ENCODE peak calls at places on chromosome 6, in five cellular contexts. G, M, A, O and C are unnamed samples.

GRCh38 chr6:110511401-110511800 is 35.0 kb upstream of the SLC22A16 start:
- DNase-seq in G (no peak), M (no peak), A (no peak), O (no peak), C (no peak)

GRCh38 chr6:24492475-24492874 is 2.3 kb upstream of the ALDH5A1 start:
- DNase-seq in G (no peak), M (no peak), A (no peak), O (no peak), C (no peak)

GRCh38 chr6:134997133-134997841 is 47.4 kb upstream of the ALDH8A1 start:
- DNase-seq in G (no peak), M (no peak), A (no peak), O (no peak), C (no peak)

GRCh38 chr6:137731960-137732616 is 135.0 kb upstream of the TNFAIP3 start:
- DNase-seq in G (no peak), M (no peak), A (no peak), O (no peak), C (no peak)

GRCh38 chr6:97282238-97282725 is 734 bp downstream of the MMS22L start:
- DNase-seq in G (no peak), M (no peak), A (no peak), O (no peak), C (no peak)

GRCh38 chr6:17281100-17281496 is at the start of gene RBM24:
- DNase-seq in G (no peak), M (no peak), A (peak), O (peak), C (peak)

GRCh38 chr6:123016431-123017110 is 20.5 kb downstream of the CLVS2 start:
- DNase-seq in G (no peak), M (no peak), A (no peak), O (no peak), C (no peak)

GRCh38 chr6:7169296-7169721 is 61.5 kb downstream of the RREB1 start:
- DNase-seq in G (no peak), M (no peak), A (no peak), O (peak), C (peak)

GRCh38 chr6:108781419-108782110 is 66.7 kb upstream of the ARMC2 start:
- DNase-seq in G (no peak), M (no peak), A (no peak), O (peak), C (no peak)

GRCh38 chr6:25301358-25301757 is 22.2 kb downstream of the CARMIL1 start:
- DNase-seq in G (no peak), M (no peak), A (no peak), O (no peak), C (no peak)

GRCh38 chr6:161722394-161722793 is 448.5 kb upstream of the AGPAT4 start:
- DNase-seq in G (no peak), M (no peak), A (no peak), O (no peak), C (no peak)

GRCh38 chr6:36116943-36117342 is 13.4 kb upstream of the MAPK13 start:
- DNase-seq in G (no peak), M (no peak), A (no peak), O (no peak), C (no peak)

GRCh38 chr6:32700391-32701040 is 34.1 kb upstream of the HLA-DQB1 start:
- DNase-seq in G (no peak), M (peak), A (peak), O (peak), C (no peak)

GRCh38 chr6:140758169-140758877 is 1374.4 kb upstream of the GJE1 start:
- DNase-seq in G (no peak), M (no peak), A (no peak), O (no peak), C (no peak)

GRCh38 chr6:37127961-37128862 is 41.7 kb upstream of the PIM1 start:
- DNase-seq in G (no peak), M (no peak), A (no peak), O (no peak), C (no peak)

GRCh38 chr6:133886104-133886503 is 2.8 kb upstream of the TCF21 start:
- DNase-seq in G (no peak), M (no peak), A (no peak), O (peak), C (no peak)

GRCh38 chr6:79467716-79468115 is 69.5 kb downstream of the LCA5 start:
- DNase-seq in G (no peak), M (no peak), A (no peak), O (no peak), C (no peak)

GRCh38 chr6:6007311-6008113 is 787 bp upstream of the NRN1 start:
- DNase-seq in G (no peak), M (no peak), A (no peak), O (no peak), C (peak)

GRCh38 chr6:6781172-6781876 is 192.8 kb downstream of the LY86 start:
- DNase-seq in G (no peak), M (no peak), A (no peak), O (peak), C (peak)

DNA sequence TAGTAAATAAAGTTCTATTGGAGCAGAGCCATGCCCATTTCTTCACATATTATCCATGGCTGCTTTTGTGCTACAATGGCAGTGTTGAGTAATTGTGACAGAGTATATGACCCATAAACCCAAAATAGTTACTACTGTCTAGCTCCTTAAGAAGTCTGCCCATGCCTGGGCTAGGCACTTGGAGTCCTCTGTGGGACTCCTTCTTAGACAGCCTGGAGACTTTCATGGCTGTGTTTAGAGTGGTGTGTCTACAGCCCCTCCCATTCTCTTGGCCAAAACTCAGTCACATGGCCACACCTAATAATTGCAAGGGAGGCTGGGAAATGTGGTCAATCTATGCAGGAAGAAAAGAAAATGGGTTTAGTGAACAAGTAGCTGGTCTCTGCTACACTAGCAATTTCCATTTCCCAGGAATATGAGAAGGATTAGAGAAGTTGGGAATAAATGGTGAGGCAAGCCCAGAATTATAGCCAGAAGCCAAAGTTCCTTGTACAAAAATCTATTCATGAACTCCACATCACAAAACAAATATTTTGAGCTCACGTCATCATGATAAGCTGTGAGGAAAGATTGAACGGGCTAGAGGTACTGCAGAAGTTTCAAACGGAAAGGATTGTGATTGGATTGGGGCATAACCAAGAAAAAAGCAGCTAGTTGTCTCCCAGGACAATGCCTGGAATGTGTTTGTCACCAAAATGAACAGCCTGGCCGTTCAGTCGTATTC is 251.8 kb upstream of the PLN start:
- DNase-seq in G (no peak), M (no peak), A (no peak), O (no peak), C (no peak)
- H3K27ac ChIP-seq in G (no peak), M (no peak), A (no peak), O (peak), C (peak)

GRCh38 chr6:45483501-45483900 is 105.8 kb upstream of the SUPT3H start:
- DNase-seq in G (no peak), M (no peak), A (no peak), O (no peak), C (no peak)
- H3K27ac ChIP-seq in G (no peak), M (no peak), A (peak), O (peak), C (no peak)

DNA sequence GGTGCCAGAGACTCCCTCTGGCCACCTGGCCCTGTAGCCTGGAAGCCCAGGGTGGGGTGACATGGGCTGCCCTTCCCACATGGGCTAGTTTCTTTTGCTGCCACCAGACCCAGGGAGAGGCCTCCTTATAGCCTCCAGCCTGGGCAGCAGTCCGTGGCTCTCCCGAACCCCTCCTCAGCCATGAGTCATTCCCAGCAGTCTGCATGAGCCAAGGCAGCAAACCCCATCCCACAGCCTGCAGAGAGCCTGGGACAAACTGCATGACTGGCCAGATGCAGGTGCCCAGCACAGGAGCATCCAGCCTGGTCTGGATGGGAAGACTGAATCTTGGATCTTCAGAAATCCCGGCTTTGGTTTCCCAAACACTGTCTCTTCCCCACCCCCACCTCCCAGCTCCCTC is 75.7 kb downstream of the MRPL14 start:
- DNase-seq in G (no peak), M (no peak), A (no peak), O (peak), C (peak)
- H3K27ac ChIP-seq in G (no peak), M (no peak), A (peak), O (peak), C (peak)

DNA sequence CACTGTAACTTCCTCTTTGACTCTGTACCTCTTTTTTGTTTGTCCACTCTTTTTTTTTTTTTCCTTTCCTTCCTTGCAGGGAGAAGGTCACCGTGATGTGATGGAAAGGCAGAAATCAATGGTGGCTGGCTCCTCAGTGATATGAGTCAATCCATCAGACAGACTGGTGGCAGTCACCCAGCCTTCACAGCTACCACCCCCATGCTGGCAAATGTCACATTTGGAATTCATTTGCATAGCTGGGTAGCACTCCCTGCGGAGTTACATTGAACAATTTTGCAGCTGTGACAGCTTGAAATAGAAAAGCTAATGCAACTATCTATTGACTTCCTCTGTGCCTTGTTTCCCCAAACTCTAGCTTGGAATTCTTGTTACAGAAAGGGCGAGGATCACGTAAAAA is 668.5 kb downstream of the C6orf118 start:
- DNase-seq in G (no peak), M (no peak), A (no peak), O (no peak), C (no peak)
- H3K27ac ChIP-seq in G (no peak), M (no peak), A (no peak), O (no peak), C (no peak)

GRCh38 chr6:143160008-143160407 is 99.3 kb downstream of the AIG1 start:
- DNase-seq in G (no peak), M (no peak), A (no peak), O (no peak), C (no peak)

GRCh38 chr6:143157146-143157545 is 96.5 kb downstream of the AIG1 start:
- DNase-seq in G (no peak), M (no peak), A (no peak), O (no peak), C (no peak)

GRCh38 chr6:143160439-143161220 is 99.9 kb downstream of the AIG1 start:
- DNase-seq in G (no peak), M (no peak), A (no peak), O (no peak), C (no peak)

GRCh38 chr6:143158113-143158581 is 97.5 kb downstream of the AIG1 start:
- DNase-seq in G (no peak), M (no peak), A (no peak), O (no peak), C (no peak)

DNA sequence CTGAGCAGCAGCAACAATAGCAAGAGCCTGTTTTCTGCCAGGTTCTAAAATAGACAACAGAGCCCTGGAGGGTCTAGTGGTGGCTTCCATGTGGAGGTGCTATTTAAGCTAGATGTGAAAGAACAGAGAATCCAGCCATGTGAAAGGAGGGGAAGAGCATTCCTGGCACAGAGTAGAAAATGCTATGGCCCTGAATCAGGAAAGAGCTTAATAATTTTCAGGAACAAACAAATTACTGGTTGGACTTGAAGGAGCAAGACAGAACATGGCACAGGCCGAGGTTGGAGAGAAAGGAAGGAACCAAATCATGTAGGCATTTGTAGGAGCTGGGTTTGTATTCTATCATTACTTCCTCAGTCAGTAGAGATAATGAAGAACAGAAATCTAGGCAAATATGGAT is 98.3 kb downstream of the AIG1 start:
- DNase-seq in G (no peak), M (no peak), A (no peak), O (no peak), C (no peak)
- H3K27ac ChIP-seq in G (no peak), M (no peak), A (no peak), O (no peak), C (no peak)

GRCh38 chr6:1387632-1388031 is 1.7 kb upstream of the FOXF2 start:
- DNase-seq in G (no peak), M (no peak), A (no peak), O (no peak), C (no peak)
- H3K27ac ChIP-seq in G (no peak), M (no peak), A (no peak), O (no peak), C (no peak)

DNA sequence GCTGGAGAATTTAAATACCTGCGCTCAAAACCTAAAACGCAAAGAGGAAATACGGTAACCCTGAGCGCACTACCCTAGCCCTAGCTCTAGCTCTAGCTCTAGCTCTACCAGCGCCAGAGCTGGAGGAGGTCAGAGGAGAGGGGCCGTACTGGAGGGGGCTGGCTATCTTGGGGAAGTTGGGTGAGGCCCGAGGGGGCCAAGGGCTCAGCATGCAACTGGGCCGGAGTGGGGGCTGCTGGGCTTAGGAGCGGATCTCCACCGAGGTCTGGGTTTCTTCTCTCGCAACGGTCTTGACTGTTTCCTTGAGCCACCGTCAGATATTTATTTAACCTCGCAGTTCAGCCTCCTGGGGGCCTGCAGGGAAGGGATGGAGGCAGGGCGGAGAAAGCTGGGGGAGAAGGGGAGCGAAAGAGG is 91.0 kb downstream of the NCR2 start:
- DNase-seq in G (no peak), M (no peak), A (no peak), O (no peak), C (peak)
- H3K27ac ChIP-seq in G (no peak), M (no peak), A (no peak), O (peak), C (no peak)

GRCh38 chr6:74161380-74161779 is 465.4 kb downstream of the CD109 start:
- DNase-seq in G (no peak), M (no peak), A (no peak), O (no peak), C (no peak)

GRCh38 chr6:74170118-74170517 is 474.1 kb downstream of the CD109 start:
- DNase-seq in G (no peak), M (no peak), A (peak), O (no peak), C (no peak)

GRCh38 chr6:74167506-74167905 is 471.5 kb downstream of the CD109 start:
- DNase-seq in G (no peak), M (no peak), A (no peak), O (no peak), C (no peak)

GRCh38 chr6:74167951-74168350 is 471.9 kb downstream of the CD109 start:
- DNase-seq in G (no peak), M (no peak), A (no peak), O (no peak), C (no peak)

DNA sequence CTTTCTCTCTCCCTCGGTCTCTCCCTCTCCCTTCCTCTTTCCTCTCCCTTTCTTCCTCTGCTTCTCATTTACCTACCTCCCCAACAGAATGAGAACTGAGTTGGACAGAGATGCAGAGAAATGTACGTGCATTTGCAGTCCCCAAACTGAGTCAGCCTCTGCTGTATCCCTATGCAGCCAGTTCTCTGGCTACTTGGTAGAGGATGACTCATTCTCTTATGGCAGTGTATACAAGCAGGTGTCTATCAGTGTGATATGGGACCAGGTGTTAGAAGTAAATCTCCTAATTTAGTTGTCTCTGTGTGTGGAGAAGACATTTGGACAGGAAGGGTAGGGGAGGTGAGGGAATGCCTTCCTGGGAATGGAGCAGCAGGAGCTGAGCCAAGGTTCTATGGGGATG is 470.8 kb downstream of the CD109 start:
- DNase-seq in G (no peak), M (no peak), A (no peak), O (no peak), C (no peak)
- H3K27ac ChIP-seq in G (no peak), M (no peak), A (no peak), O (no peak), C (no peak)